ENCODE peak calls at places on chromosomes 12 and 14, in nine cellular contexts. One of them, this sample, is unnamed.

GRCh38 chr14:31965735-31966598 is 111.1 kb upstream of the ARHGAP5 start:
- DNase-seq in pancreas: no peak
- DNase-seq in stimulated activated CD4-positive, alpha-beta T cell treated with anti-CD3 and anti-CD28 coated beads, TNF-alpha, amount 100 ng/mL, for 4 hours: no peak
- DNase-seq in effector memory CD4-positive, alpha-beta T cell: no peak
- DNase-seq in tibial artery: no peak
- DNase-seq in DMS53: peak; percentile 6
- DNase-seq in activated effector memory CD4-positive, alpha-beta T cell treated with Interleukin-2 at 50 U/mL for 16 hours: no peak
- DNase-seq in head of caudate nucleus: no peak
- DNase-seq in activated T-helper 1 cell treated with anti-CD3 and anti-CD28 coated beads, Interleukin-12 subunit alpha, Interleukin-12 subunit beta, Interleukin-2, Interleukin-4 antibody, amounts not matched to agents 30 ng/mL and 10 ng/mL and 1 ng/mL, durations not matched to agents 14 hours and 24 hours and 36 hours: no peak
- DNase-seq in this sample: no peak

GRCh38 chr12:104154286-104154685 is 16.3 kb upstream of the NFYB start:
- DNase-seq in pancreas: no peak
- DNase-seq in stimulated activated CD4-positive, alpha-beta T cell treated with anti-CD3 and anti-CD28 coated beads, TNF-alpha, amount 100 ng/mL, for 4 hours: no peak
- DNase-seq in effector memory CD4-positive, alpha-beta T cell: no peak
- DNase-seq in tibial artery: no peak
- DNase-seq in DMS53: no peak
- DNase-seq in activated effector memory CD4-positive, alpha-beta T cell treated with Interleukin-2 at 50 U/mL for 16 hours: no peak
- DNase-seq in head of caudate nucleus: no peak
- DNase-seq in activated T-helper 1 cell treated with anti-CD3 and anti-CD28 coated beads, Interleukin-12 subunit alpha, Interleukin-12 subunit beta, Interleukin-2, Interleukin-4 antibody, amounts not matched to agents 30 ng/mL and 10 ng/mL and 1 ng/mL, durations not matched to agents 14 hours and 24 hours and 36 hours: no peak
- DNase-seq in this sample: no peak

GRCh38 chr12:253116-253831 is 9.4 kb downstream of the SLC6A13 start:
- DNase-seq in pancreas: no peak
- DNase-seq in stimulated activated CD4-positive, alpha-beta T cell treated with anti-CD3 and anti-CD28 coated beads, TNF-alpha, amount 100 ng/mL, for 4 hours: no peak
- DNase-seq in effector memory CD4-positive, alpha-beta T cell: no peak
- DNase-seq in tibial artery: no peak
- DNase-seq in DMS53: no peak
- DNase-seq in activated effector memory CD4-positive, alpha-beta T cell treated with Interleukin-2 at 50 U/mL for 16 hours: no peak
- DNase-seq in head of caudate nucleus: no peak
- DNase-seq in activated T-helper 1 cell treated with anti-CD3 and anti-CD28 coated beads, Interleukin-12 subunit alpha, Interleukin-12 subunit beta, Interleukin-2, Interleukin-4 antibody, amounts not matched to agents 30 ng/mL and 10 ng/mL and 1 ng/mL, durations not matched to agents 14 hours and 24 hours and 36 hours: no peak
- DNase-seq in this sample: no peak

GRCh38 chr12:101697930-101698781 is 716 bp downstream of the CHPT1 start:
- DNase-seq in pancreas: peak; percentile 80
- DNase-seq in stimulated activated CD4-positive, alpha-beta T cell treated with anti-CD3 and anti-CD28 coated beads, TNF-alpha, amount 100 ng/mL, for 4 hours: no peak
- DNase-seq in effector memory CD4-positive, alpha-beta T cell: no peak
- DNase-seq in tibial artery: peak; percentile 76
- DNase-seq in DMS53: peak; percentile 67
- DNase-seq in activated effector memory CD4-positive, alpha-beta T cell treated with Interleukin-2 at 50 U/mL for 16 hours: peak; percentile 2
- DNase-seq in head of caudate nucleus: peak; percentile 58
- DNase-seq in activated T-helper 1 cell treated with anti-CD3 and anti-CD28 coated beads, Interleukin-12 subunit alpha, Interleukin-12 subunit beta, Interleukin-2, Interleukin-4 antibody, amounts not matched to agents 30 ng/mL and 10 ng/mL and 1 ng/mL, durations not matched to agents 14 hours and 24 hours and 36 hours: peak; percentile 3
- DNase-seq in this sample: no peak

GRCh38 chr12:95204141-95204866 is 13.0 kb downstream of the FGD6 start:
- DNase-seq in pancreas: no peak
- DNase-seq in stimulated activated CD4-positive, alpha-beta T cell treated with anti-CD3 and anti-CD28 coated beads, TNF-alpha, amount 100 ng/mL, for 4 hours: no peak
- DNase-seq in effector memory CD4-positive, alpha-beta T cell: no peak
- DNase-seq in tibial artery: no peak
- DNase-seq in DMS53: peak; percentile 31
- DNase-seq in activated effector memory CD4-positive, alpha-beta T cell treated with Interleukin-2 at 50 U/mL for 16 hours: no peak
- DNase-seq in head of caudate nucleus: no peak
- DNase-seq in activated T-helper 1 cell treated with anti-CD3 and anti-CD28 coated beads, Interleukin-12 subunit alpha, Interleukin-12 subunit beta, Interleukin-2, Interleukin-4 antibody, amounts not matched to agents 30 ng/mL and 10 ng/mL and 1 ng/mL, durations not matched to agents 14 hours and 24 hours and 36 hours: no peak
- DNase-seq in this sample: peak; percentile 97

GRCh38 chr12:49974677-49975369 is 2.1 kb downstream of the AQP6 start:
- DNase-seq in pancreas: no peak
- DNase-seq in stimulated activated CD4-positive, alpha-beta T cell treated with anti-CD3 and anti-CD28 coated beads, TNF-alpha, amount 100 ng/mL, for 4 hours: no peak
- DNase-seq in effector memory CD4-positive, alpha-beta T cell: no peak
- DNase-seq in tibial artery: peak; percentile 48
- DNase-seq in DMS53: no peak
- DNase-seq in activated effector memory CD4-positive, alpha-beta T cell treated with Interleukin-2 at 50 U/mL for 16 hours: no peak
- DNase-seq in head of caudate nucleus: no peak
- DNase-seq in activated T-helper 1 cell treated with anti-CD3 and anti-CD28 coated beads, Interleukin-12 subunit alpha, Interleukin-12 subunit beta, Interleukin-2, Interleukin-4 antibody, amounts not matched to agents 30 ng/mL and 10 ng/mL and 1 ng/mL, durations not matched to agents 14 hours and 24 hours and 36 hours: no peak
- DNase-seq in this sample: no peak

GRCh38 chr14:96754845-96755184 is 42.4 kb upstream of the VRK1 start:
- DNase-seq in pancreas: no peak
- DNase-seq in stimulated activated CD4-positive, alpha-beta T cell treated with anti-CD3 and anti-CD28 coated beads, TNF-alpha, amount 100 ng/mL, for 4 hours: no peak
- DNase-seq in effector memory CD4-positive, alpha-beta T cell: no peak
- DNase-seq in tibial artery: no peak
- DNase-seq in DMS53: no peak
- DNase-seq in activated effector memory CD4-positive, alpha-beta T cell treated with Interleukin-2 at 50 U/mL for 16 hours: no peak
- DNase-seq in head of caudate nucleus: peak; percentile 18
- DNase-seq in activated T-helper 1 cell treated with anti-CD3 and anti-CD28 coated beads, Interleukin-12 subunit alpha, Interleukin-12 subunit beta, Interleukin-2, Interleukin-4 antibody, amounts not matched to agents 30 ng/mL and 10 ng/mL and 1 ng/mL, durations not matched to agents 14 hours and 24 hours and 36 hours: no peak
- DNase-seq in this sample: no peak

GRCh38 chr12:3042394-3042793 is 34.8 kb upstream of the TSPAN9 start:
- DNase-seq in pancreas: no peak
- DNase-seq in stimulated activated CD4-positive, alpha-beta T cell treated with anti-CD3 and anti-CD28 coated beads, TNF-alpha, amount 100 ng/mL, for 4 hours: no peak
- DNase-seq in effector memory CD4-positive, alpha-beta T cell: no peak
- DNase-seq in tibial artery: peak; percentile 78
- DNase-seq in DMS53: no peak
- DNase-seq in activated effector memory CD4-positive, alpha-beta T cell treated with Interleukin-2 at 50 U/mL for 16 hours: no peak
- DNase-seq in head of caudate nucleus: no peak
- DNase-seq in activated T-helper 1 cell treated with anti-CD3 and anti-CD28 coated beads, Interleukin-12 subunit alpha, Interleukin-12 subunit beta, Interleukin-2, Interleukin-4 antibody, amounts not matched to agents 30 ng/mL and 10 ng/mL and 1 ng/mL, durations not matched to agents 14 hours and 24 hours and 36 hours: no peak
- DNase-seq in this sample: no peak

GRCh38 chr14:74634481-74634880 is 22.4 kb upstream of the LTBP2 start:
- DNase-seq in pancreas: no peak
- DNase-seq in stimulated activated CD4-positive, alpha-beta T cell treated with anti-CD3 and anti-CD28 coated beads, TNF-alpha, amount 100 ng/mL, for 4 hours: no peak
- DNase-seq in effector memory CD4-positive, alpha-beta T cell: no peak
- DNase-seq in tibial artery: no peak
- DNase-seq in DMS53: no peak
- DNase-seq in activated effector memory CD4-positive, alpha-beta T cell treated with Interleukin-2 at 50 U/mL for 16 hours: no peak
- DNase-seq in head of caudate nucleus: no peak
- DNase-seq in activated T-helper 1 cell treated with anti-CD3 and anti-CD28 coated beads, Interleukin-12 subunit alpha, Interleukin-12 subunit beta, Interleukin-2, Interleukin-4 antibody, amounts not matched to agents 30 ng/mL and 10 ng/mL and 1 ng/mL, durations not matched to agents 14 hours and 24 hours and 36 hours: no peak
- DNase-seq in this sample: no peak

GRCh38 chr12:107394693-107395092 is 290.9 kb upstream of the PWP1 start:
- DNase-seq in pancreas: no peak
- DNase-seq in stimulated activated CD4-positive, alpha-beta T cell treated with anti-CD3 and anti-CD28 coated beads, TNF-alpha, amount 100 ng/mL, for 4 hours: no peak
- DNase-seq in effector memory CD4-positive, alpha-beta T cell: no peak
- DNase-seq in tibial artery: no peak
- DNase-seq in DMS53: no peak
- DNase-seq in activated effector memory CD4-positive, alpha-beta T cell treated with Interleukin-2 at 50 U/mL for 16 hours: no peak
- DNase-seq in head of caudate nucleus: no peak
- DNase-seq in activated T-helper 1 cell treated with anti-CD3 and anti-CD28 coated beads, Interleukin-12 subunit alpha, Interleukin-12 subunit beta, Interleukin-2, Interleukin-4 antibody, amounts not matched to agents 30 ng/mL and 10 ng/mL and 1 ng/mL, durations not matched to agents 14 hours and 24 hours and 36 hours: no peak
- DNase-seq in this sample: no peak

GRCh38 chr14:91336093-91336450 is 81.5 kb downstream of the CCDC88C start:
- DNase-seq in pancreas: no peak
- DNase-seq in stimulated activated CD4-positive, alpha-beta T cell treated with anti-CD3 and anti-CD28 coated beads, TNF-alpha, amount 100 ng/mL, for 4 hours: no peak
- DNase-seq in effector memory CD4-positive, alpha-beta T cell: no peak
- DNase-seq in tibial artery: no peak
- DNase-seq in DMS53: no peak
- DNase-seq in activated effector memory CD4-positive, alpha-beta T cell treated with Interleukin-2 at 50 U/mL for 16 hours: no peak
- DNase-seq in head of caudate nucleus: no peak
- DNase-seq in activated T-helper 1 cell treated with anti-CD3 and anti-CD28 coated beads, Interleukin-12 subunit alpha, Interleukin-12 subunit beta, Interleukin-2, Interleukin-4 antibody, amounts not matched to agents 30 ng/mL and 10 ng/mL and 1 ng/mL, durations not matched to agents 14 hours and 24 hours and 36 hours: no peak
- DNase-seq in this sample: no peak

GRCh38 chr12:27109339-27110023 is 27.1 kb upstream of the C12orf71 start:
- DNase-seq in pancreas: no peak
- DNase-seq in stimulated activated CD4-positive, alpha-beta T cell treated with anti-CD3 and anti-CD28 coated beads, TNF-alpha, amount 100 ng/mL, for 4 hours: no peak
- DNase-seq in effector memory CD4-positive, alpha-beta T cell: no peak
- DNase-seq in tibial artery: no peak
- DNase-seq in DMS53: no peak
- DNase-seq in activated effector memory CD4-positive, alpha-beta T cell treated with Interleukin-2 at 50 U/mL for 16 hours: no peak
- DNase-seq in head of caudate nucleus: no peak
- DNase-seq in activated T-helper 1 cell treated with anti-CD3 and anti-CD28 coated beads, Interleukin-12 subunit alpha, Interleukin-12 subunit beta, Interleukin-2, Interleukin-4 antibody, amounts not matched to agents 30 ng/mL and 10 ng/mL and 1 ng/mL, durations not matched to agents 14 hours and 24 hours and 36 hours: no peak
- DNase-seq in this sample: no peak

GRCh38 chr12:105332925-105333324 is 2.4 kb downstream of the C12orf75 start:
- DNase-seq in pancreas: no peak
- DNase-seq in stimulated activated CD4-positive, alpha-beta T cell treated with anti-CD3 and anti-CD28 coated beads, TNF-alpha, amount 100 ng/mL, for 4 hours: no peak
- DNase-seq in effector memory CD4-positive, alpha-beta T cell: no peak
- DNase-seq in tibial artery: no peak
- DNase-seq in DMS53: no peak
- DNase-seq in activated effector memory CD4-positive, alpha-beta T cell treated with Interleukin-2 at 50 U/mL for 16 hours: no peak
- DNase-seq in head of caudate nucleus: no peak
- DNase-seq in activated T-helper 1 cell treated with anti-CD3 and anti-CD28 coated beads, Interleukin-12 subunit alpha, Interleukin-12 subunit beta, Interleukin-2, Interleukin-4 antibody, amounts not matched to agents 30 ng/mL and 10 ng/mL and 1 ng/mL, durations not matched to agents 14 hours and 24 hours and 36 hours: no peak
- DNase-seq in this sample: no peak

This sample was measured in H4.